ENCODE peak calls at places on chromosomes 2 and 18, in six cellular contexts. S is IMR-90, O is mesenchymal stem cell, L is H9, Q is mesendoderm, P is neuronal stem cell. Y is an unnamed sample.

GRCh38 chr2:63841254-63842022 is at the start of gene UGP2:
- DNase-seq in S (peak), O (peak), L (peak), Q (peak), P (peak), Y (peak)

GRCh38 chr2:160432633-160433032 is 61.0 kb downstream of the RBMS1 start:
- DNase-seq in S (peak), O (peak), L (no peak), Q (peak), P (no peak), Y (peak)

GRCh38 chr18:14914126-14914525 is 166.2 kb downstream of the ANKRD30B start:
- DNase-seq in S (no peak), O (no peak), L (no peak), Q (no peak), P (no peak), Y (peak)

GRCh38 chr2:180130403-180130802 is 123.3 kb upstream of the CWC22 start:
- DNase-seq in S (peak), O (peak), L (no peak), Q (no peak), P (no peak), Y (no peak)

GRCh38 chr2:152352616-152353015 is 17.6 kb downstream of the FMNL2 start:
- DNase-seq in S (no peak), O (no peak), L (no peak), Q (no peak), P (no peak), Y (no peak)

GRCh38 chr2:98729652-98730051 is 1.3 kb downstream of the MGAT4A start:
- DNase-seq in S (no peak), O (no peak), L (no peak), Q (no peak), P (no peak), Y (no peak)

GRCh38 chr2:107801498-107801897 is 25.2 kb upstream of the RGPD4 start:
- DNase-seq in S (no peak), O (no peak), L (no peak), Q (no peak), P (no peak), Y (no peak)

GRCh38 chr2:96899084-96899735 is 29.3 kb upstream of the SEMA4C start:
- DNase-seq in S (peak), O (no peak), L (no peak), Q (no peak), P (no peak), Y (no peak)

GRCh38 chr2:96161785-96162367 is 16.6 kb upstream of the DUSP2 start:
- DNase-seq in S (no peak), O (no peak), L (no peak), Q (no peak), P (no peak), Y (no peak)

GRCh38 chr2:56382466-56382865 is 198.7 kb downstream of the CCDC85A start:
- DNase-seq in S (no peak), O (no peak), L (no peak), Q (no peak), P (no peak), Y (no peak)

GRCh38 chr2:213021971-213022899 is 129.2 kb downstream of the IKZF2 start:
- DNase-seq in S (peak), O (peak), L (no peak), Q (no peak), P (no peak), Y (peak)

DNA sequence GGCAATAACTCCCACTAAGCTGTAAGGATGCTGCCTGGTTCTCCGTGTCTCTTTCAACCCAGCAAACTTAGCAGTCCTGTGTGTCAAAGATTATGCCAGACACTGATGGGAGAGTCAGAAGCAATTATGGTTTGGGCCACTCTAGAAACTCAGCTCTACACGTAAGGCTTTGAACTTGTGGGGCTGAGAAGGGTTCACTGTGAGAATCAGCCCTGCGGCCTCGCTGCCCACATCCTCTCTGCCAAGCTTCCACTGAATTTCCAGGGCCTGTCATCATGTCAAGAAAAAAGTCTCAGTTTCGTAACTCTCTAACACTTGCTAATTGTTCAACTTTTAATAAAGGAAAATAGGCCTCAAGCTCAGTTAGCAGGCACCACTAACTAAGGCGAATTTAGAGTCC is 308.8 kb upstream of the LYPD1 start:
- DNase-seq in S (no peak), O (no peak), L (no peak), Q (no peak), P (no peak), Y (no peak)
- H2BK120ac ChIP-seq in S (peak), O (no peak), L (no peak), Q (no peak), P (peak), Y (no peak)

DNA sequence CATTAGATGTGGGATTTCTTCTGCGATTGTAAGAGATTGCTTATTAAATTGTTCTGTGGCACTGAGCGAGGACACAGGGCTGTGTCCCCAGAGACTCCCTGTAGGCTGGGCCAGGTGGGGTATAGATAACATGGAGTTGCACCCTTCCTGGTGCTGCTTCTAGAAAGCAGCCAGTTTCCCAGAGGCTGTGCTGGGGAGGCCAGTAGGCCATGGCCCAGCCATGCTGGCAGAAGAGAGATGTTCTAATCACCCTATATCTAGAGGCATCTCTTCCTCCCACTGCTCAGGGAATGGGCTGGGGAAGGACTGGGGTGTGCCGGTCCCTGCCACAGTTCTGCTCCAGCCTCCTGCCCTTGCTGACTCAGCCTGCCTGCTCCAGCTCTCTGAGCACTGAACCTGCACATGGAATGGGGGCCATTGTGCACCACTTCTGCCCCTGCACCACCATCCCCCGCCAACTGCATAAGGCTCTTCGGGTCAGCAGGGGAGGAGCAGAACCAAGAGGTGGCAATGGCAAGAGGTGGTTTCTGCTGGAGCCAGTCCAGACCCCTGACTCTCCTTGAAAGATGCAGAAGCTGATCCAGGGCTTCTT is 66.8 kb downstream of the HS1BP3 start:
- DNase-seq in S (no peak), O (no peak), L (peak), Q (no peak), P (no peak), Y (no peak)
- H2BK120ac ChIP-seq in S (peak), O (peak), L (no peak), Q (no peak), P (peak), Y (peak)

DNA sequence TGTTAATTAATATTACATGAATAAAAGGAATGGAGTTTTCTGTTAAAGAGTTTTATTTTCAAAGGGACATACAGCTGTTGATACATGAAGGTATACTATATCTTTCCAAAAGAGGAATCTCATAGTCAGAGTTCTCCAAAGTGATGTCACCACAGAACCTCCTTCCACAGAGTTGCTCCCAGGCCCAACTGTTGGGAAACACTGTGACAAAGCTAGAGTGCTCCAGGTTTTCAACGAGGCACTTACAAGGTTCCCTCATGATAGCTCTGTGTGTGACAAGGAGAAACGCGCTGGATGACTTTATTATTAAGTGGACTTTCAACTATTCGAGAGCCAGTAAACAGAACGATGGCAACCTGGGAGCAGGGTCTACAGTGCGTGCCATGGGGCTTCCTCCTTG is 33.5 kb downstream of the PTPN18 start:
- DNase-seq in S (no peak), O (no peak), L (no peak), Q (no peak), P (no peak), Y (no peak)
- H2BK120ac ChIP-seq in S (no peak), O (no peak), L (no peak), Q (no peak), P (no peak), Y (no peak)

GRCh38 chr2:52342458-52342857 is 1310.5 kb upstream of the NRXN1 start:
- DNase-seq in S (peak), O (peak), L (no peak), Q (no peak), P (no peak), Y (no peak)
- H2BK120ac ChIP-seq in S (no peak), O (no peak), L (no peak), Q (peak), P (no peak), Y (no peak)

GRCh38 chr2:220936641-220937197 is 635.4 kb downstream of the EPHA4 start:
- DNase-seq in S (no peak), O (no peak), L (no peak), Q (no peak), P (no peak), Y (no peak)

GRCh38 chr2:220937231-220937630 is 634.9 kb downstream of the EPHA4 start:
- DNase-seq in S (no peak), O (no peak), L (no peak), Q (no peak), P (no peak), Y (no peak)

GRCh38 chr2:220931491-220931890 is 640.6 kb downstream of the EPHA4 start:
- DNase-seq in S (no peak), O (no peak), L (no peak), Q (no peak), P (no peak), Y (peak)

GRCh38 chr2:220932041-220932440 is 640.1 kb downstream of the EPHA4 start:
- DNase-seq in S (no peak), O (no peak), L (no peak), Q (no peak), P (no peak), Y (peak)

GRCh38 chr2:220935789-220936321 is 636.2 kb downstream of the EPHA4 start:
- DNase-seq in S (peak), O (no peak), L (no peak), Q (no peak), P (no peak), Y (no peak)
- H2BK120ac ChIP-seq in S (no peak), O (no peak), L (no peak), Q (no peak), P (no peak), Y (no peak)

DNA sequence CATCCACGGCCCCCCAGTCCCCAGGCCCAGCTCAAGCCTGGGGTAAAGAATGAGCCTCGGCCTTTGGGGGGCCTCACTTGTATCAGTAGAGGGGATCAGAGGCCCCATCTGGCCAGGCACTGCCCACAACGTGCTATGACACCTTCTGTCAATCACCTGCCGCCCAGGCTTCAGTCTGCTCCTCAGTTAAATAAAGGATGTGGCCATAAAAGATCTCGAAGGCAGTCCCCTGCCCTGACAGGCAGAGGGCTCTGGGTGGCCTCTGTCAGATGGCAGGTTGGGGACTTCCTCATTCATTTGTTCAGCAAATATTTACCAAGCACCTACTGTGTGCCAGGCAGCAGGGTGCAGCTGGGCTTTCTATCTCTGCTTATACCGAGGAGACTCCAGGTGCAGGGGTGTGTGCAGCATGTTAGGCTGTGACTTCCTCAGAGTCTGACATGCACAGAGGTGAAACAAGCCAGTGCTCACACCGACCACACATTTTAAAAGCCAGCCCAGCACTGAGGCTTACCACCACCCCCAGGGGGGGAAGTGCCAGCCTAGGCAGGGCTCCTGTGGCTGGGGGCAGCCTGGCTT is 166.4 kb downstream of the GALNT1 start:
- DNase-seq in S (no peak), O (no peak), L (no peak), Q (no peak), P (no peak), Y (no peak)
- H2BK120ac ChIP-seq in S (no peak), O (no peak), L (no peak), Q (no peak), P (no peak), Y (no peak)

GRCh38 chr2:101478561-101479001 is 3.7 kb upstream of the RFX8 start:
- DNase-seq in S (peak), O (no peak), L (no peak), Q (peak), P (no peak), Y (peak)

GRCh38 chr2:101480764-101481163 is 5.9 kb upstream of the RFX8 start:
- DNase-seq in S (no peak), O (no peak), L (no peak), Q (no peak), P (no peak), Y (no peak)

GRCh38 chr2:101476605-101477208 is 1.8 kb upstream of the RFX8 start:
- DNase-seq in S (peak), O (no peak), L (no peak), Q (no peak), P (no peak), Y (no peak)

GRCh38 chr2:101479328-101479727 is 4.4 kb upstream of the RFX8 start:
- DNase-seq in S (peak), O (peak), L (no peak), Q (peak), P (peak), Y (peak)

GRCh38 chr2:101479810-101480209 is 4.9 kb upstream of the RFX8 start:
- DNase-seq in S (no peak), O (no peak), L (no peak), Q (no peak), P (no peak), Y (no peak)
- H2BK120ac ChIP-seq in S (peak), O (no peak), L (no peak), Q (no peak), P (no peak), Y (no peak)

GRCh38 chr2:58428553-58429284 is 187.6 kb upstream of the FANCL start:
- DNase-seq in S (no peak), O (peak), L (peak), Q (peak), P (peak), Y (peak)
- H2BK120ac ChIP-seq in S (no peak), O (no peak), L (no peak), Q (peak), P (no peak), Y (no peak)

DNA sequence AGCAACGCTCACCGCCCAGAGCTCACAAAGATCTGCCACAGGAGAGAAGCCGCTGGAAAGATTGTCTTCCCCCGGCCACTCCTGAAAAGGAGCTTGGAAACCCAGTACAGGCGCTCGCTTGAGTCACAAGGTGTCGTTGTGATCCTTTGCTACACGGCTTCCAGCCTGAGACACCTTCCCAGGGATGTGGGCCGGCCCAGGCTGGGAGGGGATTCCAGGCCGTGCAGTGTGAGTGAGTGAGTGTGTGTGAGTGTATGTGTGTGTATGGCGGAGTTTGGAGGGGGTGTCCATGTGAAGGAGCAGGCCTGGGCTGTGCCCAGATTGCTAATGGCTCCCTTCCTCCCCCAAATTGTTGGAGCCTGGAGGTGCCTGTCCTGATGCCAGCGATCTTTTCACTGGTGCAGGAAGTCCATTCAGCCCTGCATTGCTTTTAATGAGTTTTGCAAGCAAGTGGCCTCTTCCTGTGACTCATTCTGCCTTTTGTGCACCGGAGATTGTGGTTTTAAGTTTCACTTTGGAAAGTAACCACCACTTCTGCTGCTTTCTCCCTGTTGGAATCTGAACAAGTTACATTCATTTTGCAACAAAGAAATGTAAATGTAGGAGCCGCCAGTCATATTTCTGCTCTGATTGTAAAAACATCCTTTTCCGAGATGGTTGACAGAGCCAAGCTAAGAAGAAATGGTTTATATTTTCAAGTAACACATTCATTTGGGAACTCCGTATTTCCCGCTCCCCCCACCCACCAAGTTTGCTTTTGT is 83.7 kb downstream of the LPIN1 start:
- DNase-seq in S (peak), O (peak), L (peak), Q (peak), P (peak), Y (peak)
- H2BK120ac ChIP-seq in S (peak), O (peak), L (no peak), Q (peak), P (peak), Y (peak)

GRCh38 chr2:68086166-68086565 is 23.4 kb upstream of the C1D start:
- DNase-seq in S (no peak), O (no peak), L (no peak), Q (no peak), P (no peak), Y (no peak)
- H2BK120ac ChIP-seq in S (no peak), O (no peak), L (no peak), Q (no peak), P (no peak), Y (no peak)

Y was measured in trophoblast cell.